ENCODE peak calls at places on chromosomes 1 and 21, in eight cellular contexts. H, X, C, J, V, U, B and O are unnamed samples.

GRCh38 chr1:59730302-59730701 is 84.4 kb upstream of the HOOK1 start:
- DNase-seq in H (no peak), X (peak), C (no peak), J (no peak), V (peak), U (no peak), B (no peak), O (no peak)

GRCh38 chr1:10686404-10687040 is 109.9 kb downstream of the CASZ1 start:
- DNase-seq in H (no peak), X (no peak), C (peak), J (no peak), V (no peak), U (no peak), B (no peak), O (no peak)

GRCh38 chr21:33270986-33271385 is 4.8 kb downstream of the IL10RB start:
- DNase-seq in H (no peak), X (no peak), C (no peak), J (no peak), V (no peak), U (no peak), B (no peak), O (no peak)

GRCh38 chr1:60562715-60563114 is 489.1 kb upstream of the C1orf87 start:
- DNase-seq in H (no peak), X (no peak), C (no peak), J (no peak), V (no peak), U (no peak), B (no peak), O (no peak)

GRCh38 chr1:239930646-239931262 is 160.9 kb upstream of the FMN2 start:
- DNase-seq in H (no peak), X (peak), C (no peak), J (no peak), V (no peak), U (no peak), B (no peak), O (no peak)

GRCh38 chr1:89686520-89686919 is 53.6 kb downstream of the LRRC8C start:
- DNase-seq in H (no peak), X (no peak), C (no peak), J (no peak), V (no peak), U (no peak), B (no peak), O (no peak)

GRCh38 chr1:88683516-88683847 is 591 bp upstream of the PKN2 start:
- DNase-seq in H (peak), X (no peak), C (peak), J (no peak), V (peak), U (no peak), B (no peak), O (peak)

GRCh38 chr1:27650527-27651175 is 15.7 kb upstream of the FGR start:
- DNase-seq in H (peak), X (peak), C (no peak), J (peak), V (peak), U (peak), B (no peak), O (no peak)

GRCh38 chr1:59523745-59524450 is 227.0 kb downstream of the FGGY start:
- DNase-seq in H (peak), X (no peak), C (no peak), J (no peak), V (no peak), U (no peak), B (no peak), O (peak)

GRCh38 chr1:53321366-53321765 is 6.5 kb downstream of the LRP8 start:
- DNase-seq in H (peak), X (no peak), C (no peak), J (peak), V (no peak), U (no peak), B (no peak), O (peak)
- TF ChIP-seq CTCF in H (no peak), X (no peak), C (no peak), J (peak), V (peak), U (peak), B (peak), O (no peak)

DNA sequence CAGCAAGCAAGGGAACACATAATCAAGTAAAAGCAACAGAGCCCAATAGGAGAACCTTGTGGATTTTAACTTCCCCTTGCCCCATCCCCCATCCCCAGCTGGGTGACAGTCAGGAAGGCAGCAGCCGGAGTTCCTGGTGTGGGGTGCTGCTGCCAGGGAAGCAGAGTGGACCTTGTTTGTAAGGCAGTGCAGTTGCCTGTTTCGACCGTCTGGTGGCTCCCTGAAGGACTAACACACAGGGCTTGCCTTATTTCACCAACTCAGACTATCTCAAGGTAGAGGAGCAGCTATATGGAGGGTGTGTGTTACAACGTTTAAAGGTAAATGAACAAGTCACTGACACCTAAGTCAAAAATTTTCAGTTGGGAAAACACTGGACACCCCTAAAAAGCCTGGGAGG is 6.6 kb downstream of the KRTAP10-8 start:
- DNase-seq in H (no peak), X (no peak), C (peak), J (peak), V (no peak), U (no peak), B (no peak), O (peak)
- TF ChIP-seq CTCF in H (no peak), X (no peak), C (no peak), J (peak), V (peak), U (no peak), B (no peak), O (peak)

DNA sequence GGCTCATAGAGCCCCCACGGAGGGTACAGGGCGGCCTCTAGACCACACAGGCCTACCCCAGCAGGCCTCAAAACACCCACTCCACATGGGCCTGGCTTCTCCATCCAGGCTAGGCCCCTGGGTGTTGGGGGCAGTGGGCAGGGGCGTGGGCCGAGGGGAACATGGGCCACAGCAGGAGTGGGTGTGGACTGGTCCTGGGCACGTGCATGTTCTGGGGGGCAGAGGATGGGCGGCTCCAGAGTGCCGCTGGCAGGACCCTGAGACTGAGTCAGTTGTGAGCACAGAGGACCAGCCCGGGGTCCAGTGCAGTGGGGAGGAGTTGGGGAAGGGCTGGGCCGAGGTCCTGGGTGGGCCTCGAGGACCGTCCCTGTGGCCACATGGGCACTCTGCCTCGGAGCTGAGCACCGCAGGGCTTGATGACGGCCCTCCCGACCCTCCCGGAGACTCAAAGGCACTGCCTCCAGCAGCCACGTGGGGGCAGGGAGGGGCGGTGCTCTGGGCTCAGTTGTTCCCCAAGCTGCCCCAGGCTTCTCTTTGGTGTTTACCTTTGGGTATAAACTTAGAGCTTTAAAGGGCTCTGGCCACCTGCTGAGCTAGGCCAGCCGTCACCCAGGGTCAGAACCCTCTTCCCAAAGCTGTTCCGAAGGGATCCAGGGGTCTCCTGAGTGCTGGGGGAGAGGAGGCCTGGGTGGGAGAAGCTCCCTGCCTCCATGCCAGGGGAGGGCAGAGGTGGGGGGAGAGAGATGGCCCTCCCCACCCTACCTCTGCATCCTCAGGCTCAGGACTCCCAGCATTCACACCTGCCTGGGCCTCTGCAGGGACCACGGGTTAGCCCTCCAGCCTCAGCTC is 79.9 kb downstream of the MORN1 start:
- DNase-seq in H (no peak), X (peak), C (peak), J (peak), V (peak), U (peak), B (no peak), O (peak)
- TF ChIP-seq CTCF in H (peak), X (peak), C (peak), J (peak), V (peak), U (peak), B (peak), O (no peak)

DNA sequence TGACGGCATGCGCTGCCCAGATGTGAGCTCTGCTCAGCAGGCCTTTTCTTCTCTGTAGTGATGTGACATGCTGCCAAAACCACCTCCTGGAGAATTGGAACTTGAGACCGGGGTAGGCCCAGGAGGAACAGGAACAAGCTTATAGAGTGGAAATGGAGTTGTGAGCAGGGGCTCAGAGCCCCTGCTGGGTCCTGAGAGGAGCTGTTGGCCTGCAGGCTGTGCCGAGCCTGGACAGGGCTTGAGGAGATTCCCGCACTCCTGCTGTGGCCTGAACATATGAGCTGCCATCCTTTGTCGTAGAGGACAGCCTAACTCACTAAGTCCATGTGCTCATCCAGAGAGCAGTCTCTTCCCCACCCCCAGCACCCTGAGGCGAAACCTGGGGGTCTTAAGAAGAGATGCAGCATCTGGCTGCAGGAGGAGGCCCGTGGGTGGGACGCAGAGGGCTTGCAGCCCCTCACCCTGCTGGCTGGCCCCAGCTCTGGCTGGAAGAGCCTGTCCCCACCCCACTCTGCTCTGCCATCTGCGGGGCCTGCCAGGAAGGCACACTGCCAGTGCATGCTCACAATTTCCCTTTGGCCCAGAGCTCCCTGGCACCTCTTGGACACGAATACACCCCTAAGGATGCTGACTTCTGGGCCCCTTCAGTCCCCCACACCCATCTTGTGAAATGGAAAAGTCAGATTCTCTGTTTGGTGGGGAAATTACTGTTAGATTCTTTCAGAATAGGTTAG is 42.5 kb downstream of the PTPRF start:
- DNase-seq in H (no peak), X (peak), C (no peak), J (no peak), V (peak), U (no peak), B (no peak), O (no peak)
- TF ChIP-seq CTCF in H (no peak), X (no peak), C (no peak), J (no peak), V (no peak), U (no peak), B (no peak), O (no peak)

DNA sequence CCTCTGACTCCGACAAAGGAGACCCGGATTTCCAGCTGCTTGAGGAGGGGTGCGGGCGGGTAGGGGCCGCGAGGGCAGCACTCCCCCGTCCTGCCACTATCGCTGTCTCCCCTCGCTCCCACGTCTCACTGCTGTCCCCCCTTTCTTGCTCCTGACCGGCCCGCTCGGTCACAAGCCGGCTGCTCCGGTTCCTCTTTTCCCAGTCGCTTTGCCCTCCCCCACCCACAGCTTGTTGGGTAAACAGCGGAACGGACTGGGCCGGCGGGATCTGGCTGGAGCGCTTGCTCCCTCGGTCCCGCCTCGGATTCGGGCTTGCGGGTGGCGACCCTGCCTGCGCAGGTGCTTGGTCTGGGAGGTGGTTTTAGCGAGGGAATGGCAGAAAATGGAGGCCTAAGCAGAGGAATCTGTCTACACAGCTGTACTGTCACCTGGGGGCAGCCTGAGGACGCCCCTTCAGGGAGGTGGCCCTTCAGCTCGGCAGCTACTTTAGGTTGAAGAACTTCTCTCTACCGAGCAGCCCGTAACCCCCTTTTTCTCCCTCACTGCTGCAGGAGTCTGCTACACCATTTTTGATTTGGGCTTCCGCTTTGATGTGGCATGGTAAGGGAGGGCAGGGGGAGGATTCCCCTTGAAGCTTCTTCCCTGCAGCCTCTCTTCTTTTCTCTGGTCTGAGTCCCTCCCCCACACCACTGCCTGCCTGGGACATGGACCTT is 645 bp downstream of the ATP6V0B start:
- DNase-seq in H (peak), X (no peak), C (peak), J (no peak), V (peak), U (no peak), B (no peak), O (peak)
- TF ChIP-seq CTCF in H (no peak), X (no peak), C (no peak), J (no peak), V (no peak), U (no peak), B (no peak), O (no peak)

DNA sequence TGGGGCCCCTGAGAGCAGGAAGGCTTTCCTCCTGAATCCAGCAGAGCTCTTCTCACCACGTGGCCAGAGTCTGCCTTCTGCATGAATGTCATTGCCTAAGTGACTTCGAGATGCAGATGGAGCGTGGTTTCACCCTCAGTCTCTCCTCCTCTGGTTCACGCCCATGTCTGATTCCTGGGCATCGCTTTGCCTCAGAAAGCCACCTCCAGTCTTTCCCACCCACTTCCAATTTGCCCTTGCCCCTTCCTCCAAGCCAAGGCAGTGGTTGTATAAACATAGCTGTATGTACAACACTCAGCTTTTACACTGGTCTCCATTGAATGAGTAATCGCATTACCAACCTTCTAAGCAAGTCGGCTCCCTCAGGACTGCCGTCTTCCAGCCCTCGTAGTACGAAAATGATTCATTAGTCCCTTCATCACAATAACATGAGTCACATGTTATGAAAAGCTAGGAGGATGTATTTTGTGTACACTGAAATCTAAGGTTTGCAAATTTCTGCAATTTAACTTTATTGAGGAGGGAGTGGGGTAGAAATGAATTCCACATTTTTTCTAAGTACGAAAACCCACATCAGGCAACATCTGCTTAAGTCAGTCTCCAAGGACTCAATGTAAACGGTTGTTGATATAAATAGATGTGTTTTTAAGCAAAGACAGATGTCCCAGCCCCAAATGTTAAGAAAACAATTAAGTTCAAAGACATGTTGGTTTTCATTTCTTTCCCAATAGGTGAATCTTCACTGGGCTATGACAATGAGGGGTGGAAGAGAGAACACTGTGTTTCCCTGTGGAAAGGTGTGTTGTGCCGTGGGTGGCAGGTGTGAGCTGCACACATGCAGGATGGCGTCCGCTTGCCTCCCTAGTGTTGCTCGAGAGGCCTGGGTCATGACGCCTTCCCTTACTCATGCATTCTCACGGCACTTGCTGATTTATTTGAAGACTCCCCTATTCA is 32.3 kb upstream of the ETS2 start:
- DNase-seq in H (no peak), X (peak), C (no peak), J (no peak), V (peak), U (peak), B (peak), O (peak)
- TF ChIP-seq CTCF in H (no peak), X (no peak), C (no peak), J (no peak), V (no peak), U (no peak), B (no peak), O (no peak)

GRCh38 chr1:30875916-30876315 is 32.6 kb downstream of the SDC3 start:
- DNase-seq in H (no peak), X (no peak), C (no peak), J (no peak), V (no peak), U (no peak), B (no peak), O (no peak)

GRCh38 chr1:30875197-30875596 is 33.4 kb downstream of the SDC3 start:
- DNase-seq in H (no peak), X (no peak), C (no peak), J (no peak), V (no peak), U (no peak), B (no peak), O (no peak)

GRCh38 chr1:30878016-30878415 is 30.5 kb downstream of the SDC3 start:
- DNase-seq in H (peak), X (no peak), C (no peak), J (no peak), V (no peak), U (no peak), B (no peak), O (no peak)

GRCh38 chr1:30877205-30877912 is 31.2 kb downstream of the SDC3 start:
- DNase-seq in H (peak), X (peak), C (peak), J (no peak), V (peak), U (peak), B (peak), O (peak)

GRCh38 chr1:30876451-30877204 is 31.9 kb downstream of the SDC3 start:
- DNase-seq in H (peak), X (no peak), C (no peak), J (no peak), V (no peak), U (no peak), B (no peak), O (no peak)
- TF ChIP-seq CTCF in H (no peak), X (no peak), C (no peak), J (peak), V (no peak), U (peak), B (peak), O (no peak)

GRCh38 chr21:41658321-41658720 is 108.5 kb downstream of the RIPK4 start:
- DNase-seq in H (no peak), X (no peak), C (no peak), J (no peak), V (no peak), U (no peak), B (no peak), O (no peak)

GRCh38 chr21:41662161-41662560 is 104.7 kb downstream of the RIPK4 start:
- DNase-seq in H (no peak), X (no peak), C (no peak), J (no peak), V (no peak), U (no peak), B (no peak), O (no peak)

GRCh38 chr21:41660748-41661147 is 106.1 kb downstream of the RIPK4 start:
- DNase-seq in H (no peak), X (no peak), C (no peak), J (no peak), V (no peak), U (no peak), B (no peak), O (no peak)

GRCh38 chr21:41662761-41663160 is 104.1 kb downstream of the RIPK4 start:
- DNase-seq in H (no peak), X (no peak), C (no peak), J (no peak), V (no peak), U (no peak), B (no peak), O (no peak)

DNA sequence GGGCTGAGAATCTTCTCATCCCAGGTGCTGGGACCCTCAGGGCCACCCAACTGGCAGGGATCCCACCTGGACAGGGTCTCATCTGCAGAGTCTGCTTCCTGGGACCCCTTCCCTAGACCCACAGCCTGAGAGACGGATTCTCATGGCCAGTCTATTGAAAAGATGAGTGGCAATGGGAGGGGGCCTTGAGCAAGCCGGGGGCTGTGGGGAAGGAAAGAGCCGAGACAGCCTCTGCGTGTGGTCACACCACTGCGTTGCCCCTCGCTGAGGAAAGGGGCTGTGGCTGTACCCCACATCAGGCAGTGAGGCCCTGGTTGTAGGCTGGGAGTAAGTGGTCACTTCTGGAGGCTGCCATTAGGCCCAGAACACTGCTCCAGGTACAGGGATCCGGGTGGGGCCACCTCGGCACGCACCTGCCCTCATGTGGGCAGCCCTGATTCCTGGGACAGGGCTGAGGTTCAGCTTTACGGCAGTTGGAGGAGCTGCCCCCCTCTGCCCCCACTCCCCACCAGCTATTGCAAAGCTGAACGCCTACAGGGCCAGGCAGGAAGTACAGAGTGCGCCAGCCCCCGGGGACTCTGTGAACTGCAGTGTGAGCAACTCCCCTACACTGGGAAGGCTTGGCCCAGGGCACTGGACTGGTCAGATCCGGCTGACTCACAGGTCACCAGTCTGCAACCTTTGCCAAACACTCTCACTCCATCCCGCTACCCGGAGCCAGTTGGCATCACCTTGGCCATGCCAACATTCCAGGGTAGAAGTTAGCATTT is 106.9 kb downstream of the RIPK4 start:
- DNase-seq in H (no peak), X (peak), C (no peak), J (no peak), V (peak), U (no peak), B (no peak), O (peak)
- TF ChIP-seq CTCF in H (no peak), X (peak), C (no peak), J (no peak), V (no peak), U (no peak), B (no peak), O (no peak)

GRCh38 chr1:16048573-16049189 is 5.1 kb downstream of the CLCNKB start:
- DNase-seq in H (no peak), X (no peak), C (peak), J (peak), V (peak), U (peak), B (no peak), O (peak)
- TF ChIP-seq CTCF in H (no peak), X (no peak), C (no peak), J (peak), V (no peak), U (peak), B (no peak), O (no peak)